ENCODE peak calls at places on chromosomes 16 and 17, in six cellular contexts. One of them, this sample, is unnamed.

GRCh38 chr17:3729881-3730280 is 6.2 kb downstream of the HASPIN start:
- DNase-seq in gastrocnemius medialis: no peak
- DNase-seq in endothelial cell of umbilical vein: no peak
- DNase-seq in heart left ventricle: no peak
- DNase-seq in right lobe of liver: no peak
- DNase-seq in stomach: no peak
- DNase-seq in this sample: no peak

GRCh38 chr17:43701318-43701743 is 39.6 kb upstream of the MEOX1 start:
- DNase-seq in right lobe of liver: no peak
- DNase-seq in stomach: no peak
- DNase-seq in heart left ventricle: no peak
- DNase-seq in gastrocnemius medialis: no peak
- DNase-seq in endothelial cell of umbilical vein: no peak
- DNase-seq in this sample: no peak

GRCh38 chr17:7842950-7843535 is 9.0 kb downstream of the KDM6B start:
- DNase-seq in heart left ventricle: peak
- DNase-seq in stomach: peak
- DNase-seq in right lobe of liver: peak
- DNase-seq in gastrocnemius medialis: peak
- DNase-seq in endothelial cell of umbilical vein: peak
- DNase-seq in this sample: peak

GRCh38 chr17:56679148-56679766 is 85.8 kb downstream of the NOG start:
- DNase-seq in heart left ventricle: no peak
- DNase-seq in stomach: no peak
- DNase-seq in right lobe of liver: no peak
- DNase-seq in gastrocnemius medialis: no peak
- DNase-seq in endothelial cell of umbilical vein: peak
- DNase-seq in this sample: peak

GRCh38 chr17:41301204-41301790 is 1.4 kb downstream of the KRTAP29-1 start:
- DNase-seq in right lobe of liver: no peak
- DNase-seq in gastrocnemius medialis: no peak
- DNase-seq in stomach: no peak
- DNase-seq in endothelial cell of umbilical vein: no peak
- DNase-seq in heart left ventricle: no peak
- DNase-seq in this sample: no peak

GRCh38 chr16:72977127-72977526 is 70.8 kb downstream of the ZFHX3 start:
- DNase-seq in heart left ventricle: no peak
- DNase-seq in endothelial cell of umbilical vein: no peak
- DNase-seq in gastrocnemius medialis: no peak
- DNase-seq in stomach: no peak
- DNase-seq in right lobe of liver: no peak
- DNase-seq in this sample: no peak

GRCh38 chr17:3964203-3965122 is at the start of gene ATP2A3:
- DNase-seq in endothelial cell of umbilical vein: no peak
- DNase-seq in right lobe of liver: no peak
- DNase-seq in stomach: peak
- DNase-seq in gastrocnemius medialis: no peak
- DNase-seq in heart left ventricle: no peak
- DNase-seq in this sample: no peak

GRCh38 chr16:77234611-77235010 is 35.4 kb downstream of the SYCE1L start:
- DNase-seq in right lobe of liver: no peak
- DNase-seq in heart left ventricle: no peak
- DNase-seq in endothelial cell of umbilical vein: no peak
- DNase-seq in stomach: no peak
- DNase-seq in gastrocnemius medialis: no peak
- DNase-seq in this sample: no peak

GRCh38 chr16:30829130-30830071 is 42.4 kb upstream of the ZNF629 start:
- DNase-seq in gastrocnemius medialis: no peak
- DNase-seq in right lobe of liver: no peak
- DNase-seq in endothelial cell of umbilical vein: no peak
- DNase-seq in stomach: peak
- DNase-seq in heart left ventricle: no peak
- DNase-seq in this sample: no peak

GRCh38 chr16:87922250-87922871 is 14.0 kb downstream of the CA5A start:
- DNase-seq in gastrocnemius medialis: no peak
- DNase-seq in endothelial cell of umbilical vein: no peak
- DNase-seq in heart left ventricle: peak
- DNase-seq in stomach: peak
- DNase-seq in right lobe of liver: peak
- DNase-seq in this sample: no peak

GRCh38 chr17:74850914-74851313 is 8.8 kb downstream of the GRIN2C start:
- DNase-seq in stomach: no peak
- DNase-seq in right lobe of liver: no peak
- DNase-seq in endothelial cell of umbilical vein: no peak
- DNase-seq in gastrocnemius medialis: no peak
- DNase-seq in heart left ventricle: no peak
- DNase-seq in this sample: no peak

GRCh38 chr16:72620348-72620747 is 427.6 kb downstream of the ZFHX3 start:
- DNase-seq in endothelial cell of umbilical vein: no peak
- DNase-seq in right lobe of liver: no peak
- DNase-seq in gastrocnemius medialis: no peak
- DNase-seq in heart left ventricle: no peak
- DNase-seq in stomach: no peak
- DNase-seq in this sample: no peak

GRCh38 chr17:56110463-56111138 is 42.7 kb upstream of the ANKFN1 start:
- DNase-seq in gastrocnemius medialis: no peak
- DNase-seq in endothelial cell of umbilical vein: no peak
- DNase-seq in stomach: peak
- DNase-seq in heart left ventricle: no peak
- DNase-seq in right lobe of liver: no peak
- DNase-seq in this sample: no peak

GRCh38 chr16:73878616-73879015 is 418.0 kb upstream of the PSMD7 start:
- DNase-seq in endothelial cell of umbilical vein: peak
- DNase-seq in gastrocnemius medialis: no peak
- DNase-seq in right lobe of liver: no peak
- DNase-seq in heart left ventricle: no peak
- DNase-seq in stomach: no peak
- DNase-seq in this sample: peak

GRCh38 chr17:41340934-41341861 is 9.4 kb downstream of the KRT33A start:
- DNase-seq in heart left ventricle: no peak
- DNase-seq in stomach: no peak
- DNase-seq in gastrocnemius medialis: no peak
- DNase-seq in endothelial cell of umbilical vein: no peak
- DNase-seq in right lobe of liver: no peak
- DNase-seq in this sample: no peak

GRCh38 chr16:75379911-75380847 is 53.1 kb downstream of the CFDP1 start:
- DNase-seq in stomach: no peak
- DNase-seq in endothelial cell of umbilical vein: peak
- DNase-seq in right lobe of liver: no peak
- DNase-seq in gastrocnemius medialis: no peak
- DNase-seq in heart left ventricle: no peak
- DNase-seq in this sample: peak

GRCh38 chr17:329794-330420 is 22.7 kb downstream of the RPH3AL start:
- DNase-seq in stomach: no peak
- DNase-seq in endothelial cell of umbilical vein: no peak
- DNase-seq in heart left ventricle: no peak
- DNase-seq in gastrocnemius medialis: no peak
- DNase-seq in right lobe of liver: no peak
- DNase-seq in this sample: no peak

GRCh38 chr17:76556759-76557367 is 17.0 kb downstream of the PRCD start:
- DNase-seq in stomach: peak
- DNase-seq in gastrocnemius medialis: no peak
- DNase-seq in heart left ventricle: no peak
- DNase-seq in right lobe of liver: no peak
- DNase-seq in endothelial cell of umbilical vein: no peak
- DNase-seq in this sample: peak

GRCh38 chr16:15617901-15618300 is 25.1 kb downstream of the MARF1 start:
- DNase-seq in gastrocnemius medialis: no peak
- DNase-seq in endothelial cell of umbilical vein: no peak
- DNase-seq in stomach: no peak
- DNase-seq in heart left ventricle: no peak
- DNase-seq in right lobe of liver: no peak
- DNase-seq in this sample: no peak

GRCh38 chr17:57758654-57759053 is 13.6 kb upstream of the CCDC182 start:
- DNase-seq in stomach: no peak
- DNase-seq in endothelial cell of umbilical vein: no peak
- DNase-seq in gastrocnemius medialis: no peak
- DNase-seq in heart left ventricle: no peak
- DNase-seq in right lobe of liver: no peak
- DNase-seq in this sample: no peak

GRCh38 chr17:3891626-3892094 is 1.2 kb downstream of the CAMKK1 start:
- DNase-seq in right lobe of liver: no peak
- DNase-seq in heart left ventricle: no peak
- DNase-seq in stomach: no peak
- DNase-seq in gastrocnemius medialis: no peak
- DNase-seq in endothelial cell of umbilical vein: no peak
- DNase-seq in this sample: no peak

GRCh38 chr16:27428035-27428785 is 26.2 kb downstream of the IL21R start:
- DNase-seq in right lobe of liver: peak
- DNase-seq in stomach: no peak
- DNase-seq in gastrocnemius medialis: no peak
- DNase-seq in heart left ventricle: no peak
- DNase-seq in endothelial cell of umbilical vein: no peak
- DNase-seq in this sample: no peak

GRCh38 chr17:67260051-67260987 is 15.3 kb upstream of the HELZ start:
- DNase-seq in gastrocnemius medialis: peak
- DNase-seq in right lobe of liver: peak
- DNase-seq in endothelial cell of umbilical vein: no peak
- DNase-seq in heart left ventricle: peak
- DNase-seq in stomach: no peak
- DNase-seq in this sample: no peak

GRCh38 chr17:56762988-56763387 is 70.7 kb downstream of the C17orf67 start:
- DNase-seq in stomach: no peak
- DNase-seq in right lobe of liver: no peak
- DNase-seq in gastrocnemius medialis: no peak
- DNase-seq in heart left ventricle: no peak
- DNase-seq in endothelial cell of umbilical vein: no peak
- DNase-seq in this sample: no peak

GRCh38 chr17:17748179-17748578 is 66.9 kb downstream of the RAI1 start:
- DNase-seq in endothelial cell of umbilical vein: no peak
- DNase-seq in gastrocnemius medialis: no peak
- DNase-seq in right lobe of liver: no peak
- DNase-seq in stomach: no peak
- DNase-seq in heart left ventricle: no peak
- DNase-seq in this sample: peak

GRCh38 chr17:21042434-21043295 is at the start of gene USP22:
- DNase-seq in heart left ventricle: no peak
- DNase-seq in stomach: peak
- DNase-seq in gastrocnemius medialis: no peak
- DNase-seq in right lobe of liver: no peak
- DNase-seq in endothelial cell of umbilical vein: no peak
- DNase-seq in this sample: peak

GRCh38 chr17:41773190-41773588 is 13.3 kb downstream of the JUP start:
- DNase-seq in stomach: peak
- DNase-seq in gastrocnemius medialis: peak
- DNase-seq in endothelial cell of umbilical vein: peak
- DNase-seq in right lobe of liver: peak
- DNase-seq in heart left ventricle: peak
- DNase-seq in this sample: no peak

GRCh38 chr17:7969434-7969833 is 33.0 kb upstream of the GUCY2D start:
- DNase-seq in gastrocnemius medialis: no peak
- DNase-seq in heart left ventricle: no peak
- DNase-seq in stomach: no peak
- DNase-seq in endothelial cell of umbilical vein: no peak
- DNase-seq in right lobe of liver: no peak
- DNase-seq in this sample: no peak

GRCh38 chr17:55420067-55420775 is 1.4 kb downstream of the MMD start:
- DNase-seq in gastrocnemius medialis: no peak
- DNase-seq in heart left ventricle: peak
- DNase-seq in right lobe of liver: no peak
- DNase-seq in endothelial cell of umbilical vein: no peak
- DNase-seq in stomach: peak
- DNase-seq in this sample: peak

GRCh38 chr17:29042679-29043538 is at the start of gene PIPOX:
- DNase-seq in heart left ventricle: peak
- DNase-seq in endothelial cell of umbilical vein: peak
- DNase-seq in right lobe of liver: peak
- DNase-seq in gastrocnemius medialis: no peak
- DNase-seq in stomach: no peak
- DNase-seq in this sample: peak

GRCh38 chr17:44400226-44400847 is 10.9 kb upstream of the ITGA2B start:
- DNase-seq in right lobe of liver: no peak
- DNase-seq in endothelial cell of umbilical vein: peak
- DNase-seq in gastrocnemius medialis: no peak
- DNase-seq in stomach: no peak
- DNase-seq in heart left ventricle: no peak
- DNase-seq in this sample: peak

GRCh38 chr17:83079340-83079747 is at the start of gene METRNL:
- DNase-seq in endothelial cell of umbilical vein: no peak
- DNase-seq in heart left ventricle: peak
- DNase-seq in right lobe of liver: peak
- DNase-seq in stomach: peak
- DNase-seq in gastrocnemius medialis: no peak
- DNase-seq in this sample: peak
- TF ChIP-seq POLR2A in endothelial cell of umbilical vein: peak
- TF ChIP-seq POLR2A in heart left ventricle: no peak
- TF ChIP-seq POLR2A in right lobe of liver: peak
- TF ChIP-seq POLR2A in stomach: no peak
- TF ChIP-seq POLR2A in gastrocnemius medialis: peak
- TF ChIP-seq POLR2A in this sample: no peak

GRCh38 chr16:67228034-67228785 is 1.3 kb downstream of the TMEM208 start:
- DNase-seq in heart left ventricle: peak
- DNase-seq in right lobe of liver: no peak
- DNase-seq in stomach: no peak
- DNase-seq in gastrocnemius medialis: no peak
- DNase-seq in endothelial cell of umbilical vein: no peak
- DNase-seq in this sample: no peak

GRCh38 chr16:67226295-67226803 is 581 bp upstream of the TMEM208 start:
- DNase-seq in gastrocnemius medialis: no peak
- DNase-seq in heart left ventricle: no peak
- DNase-seq in right lobe of liver: no peak
- DNase-seq in endothelial cell of umbilical vein: no peak
- DNase-seq in stomach: no peak
- DNase-seq in this sample: no peak

GRCh38 chr16:67228905-67229304 is 2.0 kb downstream of the TMEM208 start:
- DNase-seq in gastrocnemius medialis: no peak
- DNase-seq in heart left ventricle: peak
- DNase-seq in endothelial cell of umbilical vein: no peak
- DNase-seq in right lobe of liver: no peak
- DNase-seq in stomach: no peak
- DNase-seq in this sample: no peak

GRCh38 chr16:67227567-67227921 is 614 bp downstream of the TMEM208 start:
- DNase-seq in endothelial cell of umbilical vein: no peak
- DNase-seq in right lobe of liver: no peak
- DNase-seq in stomach: no peak
- DNase-seq in gastrocnemius medialis: no peak
- DNase-seq in heart left ventricle: no peak
- DNase-seq in this sample: no peak

GRCh38 chr16:67226804-67227566 is at the start of gene TMEM208:
- DNase-seq in gastrocnemius medialis: peak
- DNase-seq in stomach: peak
- DNase-seq in endothelial cell of umbilical vein: peak
- DNase-seq in right lobe of liver: peak
- DNase-seq in heart left ventricle: peak
- DNase-seq in this sample: peak
- TF ChIP-seq POLR2A in gastrocnemius medialis: peak
- TF ChIP-seq POLR2A in stomach: no peak
- TF ChIP-seq POLR2A in endothelial cell of umbilical vein: peak
- TF ChIP-seq POLR2A in right lobe of liver: peak
- TF ChIP-seq POLR2A in heart left ventricle: no peak
- TF ChIP-seq POLR2A in this sample: peak

GRCh38 chr17:50944054-50944901 is 78.1 kb upstream of the TOB1 start:
- DNase-seq in right lobe of liver: peak
- DNase-seq in gastrocnemius medialis: peak
- DNase-seq in endothelial cell of umbilical vein: peak
- DNase-seq in stomach: peak
- DNase-seq in heart left ventricle: peak
- DNase-seq in this sample: peak
- TF ChIP-seq POLR2A in right lobe of liver: peak
- TF ChIP-seq POLR2A in gastrocnemius medialis: peak
- TF ChIP-seq POLR2A in endothelial cell of umbilical vein: no peak
- TF ChIP-seq POLR2A in stomach: no peak
- TF ChIP-seq POLR2A in heart left ventricle: no peak
- TF ChIP-seq POLR2A in this sample: peak

GRCh38 chr16:67207116-67207856 is 8.4 kb downstream of the ELMO3 start:
- DNase-seq in heart left ventricle: no peak
- DNase-seq in gastrocnemius medialis: peak
- DNase-seq in endothelial cell of umbilical vein: no peak
- DNase-seq in stomach: no peak
- DNase-seq in right lobe of liver: no peak
- DNase-seq in this sample: no peak
- TF ChIP-seq POLR2A in heart left ventricle: no peak
- TF ChIP-seq POLR2A in gastrocnemius medialis: no peak
- TF ChIP-seq POLR2A in endothelial cell of umbilical vein: no peak
- TF ChIP-seq POLR2A in stomach: no peak
- TF ChIP-seq POLR2A in right lobe of liver: no peak
- TF ChIP-seq POLR2A in this sample: peak